ENCODE peak calls at places on chromosomes 5 and 9, in seven cellular contexts. L, F, E, U, G, A and K are unnamed samples.

GRCh38 chr5:79772651-79773050 is 83.0 kb downstream of the CMYA5 start:
- DNase-seq in A (no peak), F (no peak), L (no peak), G (no peak), U (no peak), E (no peak), K (no peak)

GRCh38 chr5:133664422-133664821 is 52.1 kb upstream of the FSTL4 start:
- DNase-seq in G (no peak), E (peak), U (peak), F (no peak), L (peak), A (no peak), K (no peak)

GRCh38 chr5:57817001-57817453 is 334.4 kb upstream of the ACTBL2 start:
- DNase-seq in U (peak), G (no peak), L (no peak), F (no peak), E (no peak), A (no peak), K (no peak)

GRCh38 chr9:84759300-84759750 is 89.8 kb downstream of the NTRK2 start:
- DNase-seq in F (no peak), A (no peak), E (no peak), U (peak), G (no peak), L (peak), K (no peak)

GRCh38 chr5:81749562-81750307 is 1.2 kb downstream of the SSBP2 start:
- DNase-seq in U (no peak), G (peak), F (peak), L (peak), E (peak), A (peak), K (peak)

GRCh38 chr5:180468732-180469585 is 25.2 kb upstream of the CNOT6 start:
- DNase-seq in F (no peak), L (no peak), U (no peak), A (no peak), E (no peak), G (no peak), K (peak)

GRCh38 chr9:22108581-22109370 is 99.7 kb upstream of the CDKN2B start:
- DNase-seq in L (no peak), A (no peak), E (no peak), F (no peak), U (no peak), G (no peak), K (no peak)

GRCh38 chr5:78776637-78777036 is 128.1 kb upstream of the LHFPL2 start:
- DNase-seq in A (no peak), E (no peak), F (no peak), G (no peak), U (peak), L (no peak), K (no peak)

GRCh38 chr5:92962752-92963151 is 618.3 kb downstream of the NR2F1-AS1 start:
- DNase-seq in U (no peak), E (no peak), L (no peak), F (no peak), A (no peak), G (peak), K (no peak)

GRCh38 chr9:86604741-86605140 is 250.5 kb upstream of the TUT7 start:
- DNase-seq in E (no peak), F (no peak), U (no peak), A (no peak), G (no peak), L (no peak), K (no peak)

GRCh38 chr9:75378036-75378435 is 289.7 kb downstream of the OSTF1 start:
- DNase-seq in U (no peak), F (peak), E (peak), L (no peak), A (no peak), G (no peak), K (no peak)

GRCh38 chr5:1420211-1421195 is 24.7 kb downstream of the SLC6A3 start:
- DNase-seq in G (no peak), A (no peak), F (peak), U (peak), L (no peak), E (no peak), K (no peak)

GRCh38 chr9:135036861-135037465 is 50.5 kb upstream of the OLFM1 start:
- DNase-seq in E (no peak), L (no peak), F (no peak), A (no peak), U (no peak), G (no peak), K (peak)

GRCh38 chr9:4615251-4615650 is 46.8 kb upstream of the PLPP6 start:
- DNase-seq in G (no peak), F (no peak), L (no peak), U (peak), E (no peak), A (no peak), K (no peak)

GRCh38 chr9:117138257-117138656 is 276.6 kb downstream of the ASTN2 start:
- DNase-seq in G (no peak), A (no peak), F (no peak), L (no peak), E (no peak), U (no peak), K (no peak)

GRCh38 chr5:10140195-10140973 is 109.3 kb downstream of the ATPSCKMT start:
- DNase-seq in L (no peak), G (peak), F (no peak), A (no peak), E (no peak), U (peak), K (no peak)

GRCh38 chr5:62138607-62139006 is 167.4 kb upstream of the KIF2A start:
- DNase-seq in E (no peak), L (no peak), G (peak), F (no peak), A (no peak), U (no peak), K (no peak)

GRCh38 chr5:117039035-117039434 is 464.4 kb upstream of the SEMA6A start:
- DNase-seq in A (no peak), F (no peak), L (no peak), U (no peak), E (no peak), G (no peak), K (no peak)

GRCh38 chr5:17182494-17182893 is 34.9 kb upstream of the BASP1 start:
- DNase-seq in F (no peak), E (no peak), U (peak), G (no peak), L (no peak), A (no peak), K (no peak)

GRCh38 chr9:92592537-92592936 is 56.7 kb upstream of the ECM2 start:
- DNase-seq in U (peak), A (no peak), G (no peak), F (no peak), L (no peak), E (no peak), K (no peak)

GRCh38 chr5:143685416-143685815 is 126.5 kb upstream of the HMHB1 start:
- DNase-seq in E (no peak), L (no peak), A (no peak), F (no peak), G (no peak), U (peak), K (no peak)

GRCh38 chr5:133918731-133919130 is 49.7 kb downstream of the C5orf15 start:
- DNase-seq in F (no peak), G (no peak), A (no peak), U (no peak), E (no peak), L (no peak), K (no peak)

GRCh38 chr5:38447786-38448185 is 108.7 kb downstream of the LIFR start:
- DNase-seq in A (no peak), G (no peak), F (peak), E (no peak), U (no peak), L (no peak), K (no peak)

GRCh38 chr9:130186839-130187522 is 14.8 kb downstream of the NCS1 start:
- DNase-seq in L (peak), A (no peak), E (peak), G (peak), U (peak), F (peak), K (peak)

GRCh38 chr5:96963267-96963666 is 27.4 kb downstream of the LNPEP start:
- DNase-seq in U (peak), A (no peak), L (no peak), G (no peak), E (no peak), F (peak), K (no peak)

GRCh38 chr5:12745537-12745936 is 841.3 kb upstream of the CTNND2 start:
- DNase-seq in L (no peak), F (no peak), G (no peak), U (no peak), A (no peak), E (no peak), K (no peak)

GRCh38 chr5:81906086-81906485 is 65.7 kb upstream of the ATG10 start:
- DNase-seq in F (no peak), E (no peak), A (no peak), G (no peak), L (no peak), U (no peak), K (no peak)

GRCh38 chr5:117590944-117591343 is 1016.3 kb upstream of the SEMA6A start:
- DNase-seq in F (no peak), U (peak), E (no peak), A (no peak), G (peak), L (no peak), K (no peak)

GRCh38 chr5:168481330-168481788 is 4.9 kb upstream of the RARS1 start:
- DNase-seq in A (no peak), F (no peak), L (no peak), U (no peak), E (no peak), G (no peak), K (no peak)

GRCh38 chr9:37248651-37249163 is 128.3 kb downstream of the ZCCHC7 start:
- DNase-seq in F (no peak), A (no peak), L (no peak), U (no peak), E (no peak), G (no peak), K (no peak)
- H3K27ac ChIP-seq in F (no peak), A (no peak), L (no peak), U (no peak), E (no peak), G (no peak), K (no peak)

DNA sequence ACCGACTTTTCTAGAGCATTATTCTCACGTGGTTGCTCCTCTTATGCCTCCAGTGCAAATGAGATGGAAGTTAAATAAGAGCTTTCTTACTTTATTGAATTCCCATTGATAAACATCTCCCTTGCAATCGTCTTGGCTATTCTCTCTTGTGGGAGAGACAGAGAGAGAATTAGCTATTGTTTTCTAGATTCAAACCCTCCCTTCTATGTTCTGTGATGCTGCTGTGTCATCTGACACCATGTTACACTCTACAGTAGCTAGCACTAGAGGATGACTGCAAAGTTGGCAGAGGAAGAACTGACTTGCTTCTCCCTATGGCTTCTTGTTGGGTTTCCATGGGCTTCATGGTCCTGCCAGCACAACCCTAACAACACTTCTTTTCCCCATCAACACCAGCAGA is 134.6 kb upstream of the RANBP3L start:
- DNase-seq in U (no peak), F (no peak), L (no peak), G (no peak), E (no peak), A (no peak), K (no peak)
- H3K27ac ChIP-seq in U (no peak), F (no peak), L (no peak), G (no peak), E (no peak), A (no peak), K (no peak)

DNA sequence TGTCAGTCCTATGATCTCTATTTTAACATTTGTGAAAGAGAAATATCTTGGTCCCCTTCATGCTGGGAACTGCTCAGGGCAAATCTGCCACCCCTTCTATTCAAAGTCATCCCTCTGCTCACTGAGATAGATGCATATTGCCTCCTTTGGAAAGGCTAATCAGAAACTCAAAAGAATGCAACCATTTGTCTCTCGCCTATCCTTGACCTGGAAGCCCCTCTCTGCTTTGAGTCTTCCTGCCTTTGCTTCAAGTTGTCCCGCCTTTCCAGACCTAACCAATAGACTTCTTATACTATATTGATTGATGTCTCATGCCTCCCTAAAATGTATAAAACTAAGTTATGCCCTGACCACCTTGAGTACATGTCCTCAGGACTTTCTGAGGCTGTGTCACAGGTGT is 97.0 kb downstream of the PSAT1 start:
- DNase-seq in U (no peak), A (no peak), E (no peak), G (no peak), F (no peak), L (no peak), K (no peak)
- H3K27ac ChIP-seq in U (no peak), A (no peak), E (no peak), G (no peak), F (no peak), L (no peak), K (no peak)

GRCh38 chr5:178208540-178209227 is 4.4 kb downstream of the HNRNPAB start:
- DNase-seq in L (no peak), G (peak), A (no peak), F (no peak), E (no peak), U (no peak), K (peak)
- H3K27ac ChIP-seq in L (peak), G (no peak), A (no peak), F (peak), E (no peak), U (no peak), K (no peak)

GRCh38 chr9:137968235-137968634 is 90.7 kb downstream of the CACNA1B start:
- DNase-seq in U (no peak), E (no peak), L (no peak), A (no peak), G (peak), F (no peak), K (no peak)
- H3K27ac ChIP-seq in U (no peak), E (no peak), L (no peak), A (no peak), G (no peak), F (no peak), K (no peak)

GRCh38 chr9:127527560-127528268 is 76.4 kb downstream of the LRSAM1 start:
- DNase-seq in U (no peak), F (no peak), L (no peak), G (no peak), E (no peak), A (no peak), K (no peak)

GRCh38 chr9:127528407-127529251 is 77.3 kb downstream of the LRSAM1 start:
- DNase-seq in U (no peak), E (no peak), F (no peak), G (no peak), L (no peak), A (no peak), K (no peak)

GRCh38 chr9:127529671-127530070 is 78.4 kb downstream of the LRSAM1 start:
- DNase-seq in E (no peak), L (no peak), A (no peak), F (no peak), G (no peak), U (no peak), K (no peak)

GRCh38 chr9:127531676-127532075 is 80.4 kb downstream of the LRSAM1 start:
- DNase-seq in F (no peak), E (no peak), G (no peak), A (no peak), U (no peak), L (no peak), K (no peak)

DNA sequence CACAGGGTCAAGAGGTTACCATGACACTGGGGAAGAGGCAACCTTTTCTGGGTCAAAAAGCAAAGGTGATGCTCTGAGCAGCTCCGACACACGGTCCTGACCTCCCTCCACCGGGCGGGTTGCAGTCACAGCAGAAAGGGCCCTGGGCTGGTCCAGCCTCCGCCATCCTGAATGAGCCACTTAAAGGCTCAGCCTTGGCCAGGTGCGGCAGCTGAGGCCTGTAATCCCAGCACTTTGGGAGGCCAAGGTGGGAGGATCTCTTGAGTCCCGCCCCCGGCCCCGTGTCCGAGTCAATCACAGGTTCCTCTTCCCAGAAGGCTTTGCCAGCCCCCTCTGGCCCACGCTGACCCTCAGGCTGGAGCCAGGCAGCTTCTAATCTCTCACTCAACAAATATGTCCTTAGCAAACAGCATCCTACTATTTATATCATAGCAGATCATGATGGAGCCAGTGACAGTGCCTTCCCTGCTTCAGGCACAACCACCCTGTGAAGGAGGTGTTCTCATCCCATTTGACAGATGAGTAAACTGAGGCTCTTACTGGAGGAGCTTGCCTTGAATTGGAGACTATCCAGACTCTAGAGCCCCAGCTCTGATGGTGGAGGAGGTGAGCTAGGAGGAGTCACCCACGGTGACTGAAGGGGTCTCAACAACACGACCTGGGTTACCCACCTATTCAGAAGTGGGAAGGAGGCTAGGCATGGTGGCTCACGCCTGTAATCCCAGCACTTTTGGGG is 79.1 kb downstream of the LRSAM1 start:
- DNase-seq in E (no peak), A (no peak), L (no peak), U (no peak), G (no peak), F (no peak), K (no peak)
- H3K27ac ChIP-seq in E (no peak), A (no peak), L (peak), U (no peak), G (no peak), F (no peak), K (peak)

GRCh38 chr9:77946969-77947368 is 84.6 kb downstream of the GNAQ start:
- DNase-seq in L (no peak), F (no peak), E (peak), G (no peak), A (no peak), U (peak), K (no peak)
- H3K27ac ChIP-seq in L (no peak), F (no peak), E (no peak), G (no peak), A (no peak), U (no peak), K (peak)

DNA sequence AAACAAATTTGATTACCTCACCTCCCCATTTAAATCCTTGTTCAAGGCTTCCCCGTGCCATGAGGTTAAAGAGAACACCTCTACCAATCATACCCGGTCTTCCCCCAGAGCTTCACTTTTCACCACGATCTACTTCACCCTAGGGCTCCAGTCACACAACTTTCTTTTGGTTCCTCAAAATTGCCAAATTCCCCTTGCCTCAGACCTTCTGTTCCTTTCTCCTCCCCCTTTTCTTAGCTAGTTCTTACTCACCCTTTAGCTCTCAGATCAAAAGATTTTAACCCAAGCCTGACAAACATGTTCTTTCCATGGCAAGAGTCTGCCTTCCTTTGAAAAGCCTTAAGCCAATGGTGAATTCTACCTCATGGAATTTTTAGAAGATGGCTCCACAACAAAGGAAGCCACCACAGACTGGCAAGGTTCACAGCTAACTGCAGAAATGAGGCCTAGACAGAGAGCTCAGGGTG is 56.7 kb downstream of the MAPKAP1 start:
- DNase-seq in G (no peak), A (no peak), F (no peak), L (peak), U (peak), E (no peak), K (no peak)
- H3K27ac ChIP-seq in G (peak), A (no peak), F (peak), L (no peak), U (peak), E (peak), K (no peak)